ENCODE peak calls at places on chromosomes 6 and 20, in seven cellular contexts. P is mammary epithelial cell, Z is astrocyte of the spinal cord, H is WTC11, I is right atrium auricular region, X is neural progenitor cell, T is H1. F is an unnamed sample.

GRCh38 chr6:43942011-43942442 is 172.0 kb downstream of the VEGFA start:
- DNase-seq in T (no peak), I (no peak), P (no peak), H (no peak), X (no peak), Z (no peak), F (no peak)

GRCh38 chr6:88566746-88567534 is 396.5 kb downstream of the RNGTT start:
- DNase-seq in Z (no peak), P (no peak), X (peak; percentile 42), T (no peak), I (no peak), H (no peak), F (no peak)

GRCh38 chr6:18327621-18328548 is 59.3 kb upstream of the RNF144B start:
- DNase-seq in H (peak; percentile 57), I (peak; percentile 65), T (no peak), X (peak; percentile 18), Z (no peak), P (no peak), F (no peak)

GRCh38 chr6:56766806-56767178 is 124.1 kb upstream of the DST start:
- DNase-seq in T (no peak), P (peak; percentile 92), Z (peak; percentile 83), H (no peak), I (no peak), X (no peak), F (no peak)

GRCh38 chr6:38871745-38872568 is 156.8 kb downstream of the DNAH8 start:
- DNase-seq in I (no peak), P (peak; percentile 34), Z (peak; percentile 46), H (peak; percentile 79), T (peak; percentile 39), X (peak; percentile 77), F (peak; percentile 74)

GRCh38 chr20:20489623-20490341 is 121.9 kb downstream of the INSM1 start:
- DNase-seq in I (no peak), P (no peak), T (no peak), Z (peak; percentile 33), X (peak; percentile 18), H (no peak), F (no peak)

GRCh38 chr6:132130530-132131298 is 179.5 kb upstream of the CCN2 start:
- DNase-seq in Z (peak; percentile 86), X (no peak), T (no peak), P (no peak), H (no peak), I (peak; percentile 73), F (no peak)

GRCh38 chr20:53052380-53052779 is 80.2 kb downstream of the TSHZ2 start:
- DNase-seq in P (no peak), H (no peak), T (no peak), X (no peak), Z (no peak), I (no peak), F (no peak)

GRCh38 chr6:108714774-108715414 is 133.3 kb upstream of the ARMC2 start:
- DNase-seq in Z (no peak), I (no peak), H (no peak), P (no peak), T (no peak), X (no peak), F (no peak)

GRCh38 chr6:43636312-43636667 is 650 bp downstream of the MAD2L1BP start:
- DNase-seq in H (no peak), T (no peak), Z (no peak), X (no peak), I (no peak), P (peak; percentile 10), F (no peak)

GRCh38 chr6:170279977-170280688 is 10.7 kb downstream of the DLL1 start:
- DNase-seq in X (no peak), T (no peak), I (no peak), H (peak; percentile 55), Z (no peak), P (no peak), F (peak; percentile 62)

GRCh38 chr6:140774080-140774505 is 1358.6 kb upstream of the GJE1 start:
- DNase-seq in H (no peak), I (no peak), P (peak; percentile 73), T (no peak), Z (peak; percentile 89), X (no peak), F (no peak)

GRCh38 chr6:153058909-153059308 is 56.4 kb upstream of the MTRF1L start:
- DNase-seq in P (no peak), H (no peak), I (no peak), T (no peak), X (no peak), Z (peak; percentile 26), F (no peak)

GRCh38 chr6:32176476-32177181 is 745 bp upstream of the AGPAT1 start:
- DNase-seq in T (no peak), X (no peak), I (no peak), P (peak; percentile 76), H (no peak), Z (no peak), F (no peak)

GRCh38 chr6:3220366-3220765 is 7.1 kb downstream of the TUBB2B start:
- DNase-seq in P (no peak), H (no peak), Z (no peak), X (no peak), T (no peak), I (peak; percentile 9), F (no peak)

GRCh38 chr20:51008718-51009117 is 14.2 kb downstream of the KCNG1 start:
- DNase-seq in X (no peak), Z (no peak), I (no peak), P (no peak), T (no peak), H (no peak), F (no peak)

GRCh38 chr6:132401120-132401940 is at the start of gene MOXD1:
- DNase-seq in Z (no peak), I (no peak), X (peak; percentile 84), T (no peak), P (peak; percentile 35), H (peak; percentile 72), F (peak; percentile 77)

GRCh38 chr6:44454198-44454597 is 66.7 kb downstream of the CDC5L start:
- DNase-seq in H (no peak), Z (no peak), X (no peak), T (no peak), P (no peak), I (no peak), F (no peak)

GRCh38 chr6:166629628-166630027 is 2.6 kb upstream of the RPS6KA2 start:
- DNase-seq in Z (peak; percentile 40), I (no peak), T (no peak), H (no peak), X (no peak), P (no peak), F (no peak)

GRCh38 chr20:57332105-57333089 is 2.8 kb downstream of the SPO11 start:
- DNase-seq in P (peak; percentile 8), I (no peak), Z (no peak), X (no peak), H (no peak), T (no peak), F (no peak)
- TF ChIP-seq CTCF in P (peak; percentile 52), I (no peak), Z (no peak), X (peak; percentile 47), H (no peak), T (peak; percentile 48), F (peak; percentile 23)

GRCh38 chr6:135497412-135498177 is at the start of gene AHI1:
- DNase-seq in T (peak; percentile 72), X (peak; percentile 99), P (peak; percentile 88), Z (peak; percentile 96), I (peak; percentile 95), H (peak; percentile 93), F (peak; percentile 95)
- TF ChIP-seq CTCF in T (no peak), X (no peak), P (no peak), Z (no peak), I (no peak), H (no peak), F (no peak)

GRCh38 chr6:71190809-71191208 is 97.8 kb upstream of the OGFRL1 start:
- DNase-seq in H (no peak), I (no peak), T (no peak), Z (peak; percentile 54), P (peak; percentile 5), X (peak; percentile 13), F (no peak)
- TF ChIP-seq CTCF in H (no peak), I (peak; percentile 53), T (peak; percentile 13), Z (peak; percentile 7), P (no peak), X (peak; percentile 43), F (peak; percentile 34)

GRCh38 chr20:44087857-44088120 is 99.2 kb downstream of the JPH2 start:
- DNase-seq in Z (no peak), T (no peak), P (no peak), I (no peak), H (no peak), X (no peak), F (no peak)

GRCh38 chr20:44089987-44090674 is 96.9 kb downstream of the JPH2 start:
- DNase-seq in T (no peak), X (no peak), P (peak; percentile 89), Z (peak; percentile 54), H (no peak), I (no peak), F (no peak)

GRCh38 chr20:44093249-44093582 is 93.8 kb downstream of the JPH2 start:
- DNase-seq in X (no peak), T (no peak), P (no peak), H (no peak), Z (no peak), I (no peak), F (no peak)

GRCh38 chr20:44092551-44093248 is 94.3 kb downstream of the JPH2 start:
- DNase-seq in P (peak; percentile 38), H (no peak), X (peak; percentile 72), I (no peak), Z (peak; percentile 58), T (no peak), F (no peak)

DNA sequence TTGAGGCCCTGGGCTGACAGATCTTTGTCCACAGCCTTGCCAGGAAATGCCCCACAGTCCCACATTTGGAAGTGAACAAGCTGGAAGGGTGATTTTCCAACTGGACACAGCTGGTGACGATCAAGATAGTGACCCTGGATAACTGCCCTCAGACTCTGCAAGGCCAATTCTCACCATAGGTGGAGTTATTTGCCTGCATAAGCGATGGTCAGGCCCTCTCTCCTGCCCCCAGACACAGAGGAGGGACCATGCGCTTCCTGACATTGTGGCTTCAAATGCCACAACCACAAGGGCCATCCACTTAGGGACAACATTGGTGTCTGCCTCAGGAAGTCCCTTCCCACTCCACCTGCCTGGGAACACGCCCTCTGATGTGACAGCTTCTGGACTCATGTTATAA is 96.0 kb downstream of the JPH2 start:
- DNase-seq in H (no peak), T (no peak), Z (no peak), I (no peak), P (no peak), X (no peak), F (no peak)
- TF ChIP-seq CTCF in H (no peak), T (peak; percentile 32), Z (no peak), I (no peak), P (no peak), X (no peak), F (no peak)

DNA sequence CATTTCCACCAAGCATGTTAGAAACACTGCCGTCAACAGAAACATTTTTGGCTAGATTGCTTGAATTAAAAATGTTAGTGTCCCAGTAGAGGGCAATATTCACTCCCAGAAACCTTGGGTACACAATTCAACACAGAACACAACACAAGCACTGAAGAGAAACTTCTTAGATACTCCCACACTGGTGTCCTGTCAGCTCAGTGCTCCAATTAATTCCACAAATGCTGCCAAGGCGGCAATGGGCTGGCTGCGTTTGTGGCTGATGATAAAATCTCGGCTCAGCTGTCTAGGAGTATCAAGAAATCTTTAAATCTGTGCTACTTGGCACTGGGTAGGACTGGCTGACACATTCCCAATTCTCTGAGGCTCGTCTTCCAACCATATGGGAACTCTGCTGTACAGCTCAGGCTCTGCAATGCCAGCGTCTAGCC is 39.3 kb downstream of the BEND3 start:
- DNase-seq in T (no peak), I (no peak), X (no peak), P (peak; percentile 9), H (no peak), Z (peak; percentile 27), F (no peak)
- TF ChIP-seq CTCF in T (peak; percentile 7), I (no peak), X (no peak), P (peak; percentile 5), H (no peak), Z (peak; percentile 17), F (no peak)